ENCODE peak calls at places on chromosomes 3 and 15, in seven cellular contexts. One of them, this sample, is unnamed.

GRCh38 chr3:164641071-164641470 is 437.2 kb downstream of the SI start:
- DNase-seq in NCI-H1105 treated with DMSO at 0.1 percent for 48 hours: no peak
- DNase-seq in H9: no peak
- DNase-seq in HuH-7.5: no peak
- DNase-seq in left ventricle myocardium superior: no peak
- DNase-seq in T-helper 1 cell: no peak
- DNase-seq in mucosa of descending colon: peak; percentile 3
- DNase-seq in this sample: no peak

GRCh38 chr3:44954962-44955361 is 21.0 kb downstream of the ZDHHC3 start:
- DNase-seq in HuH-7.5: no peak
- DNase-seq in H9: no peak
- DNase-seq in T-helper 1 cell: no peak
- DNase-seq in left ventricle myocardium superior: no peak
- DNase-seq in NCI-H1105 treated with DMSO at 0.1 percent for 48 hours: no peak
- DNase-seq in mucosa of descending colon: no peak
- DNase-seq in this sample: no peak

GRCh38 chr3:182212479-182213076 is 500.9 kb downstream of the SOX2 start:
- DNase-seq in T-helper 1 cell: no peak
- DNase-seq in left ventricle myocardium superior: no peak
- DNase-seq in HuH-7.5: no peak
- DNase-seq in H9: peak; percentile 78
- DNase-seq in mucosa of descending colon: no peak
- DNase-seq in NCI-H1105 treated with DMSO at 0.1 percent for 48 hours: peak; percentile 100
- DNase-seq in this sample: peak; percentile 98

GRCh38 chr3:10184250-10184649 is 19.5 kb downstream of the IRAK2 start:
- DNase-seq in left ventricle myocardium superior: no peak
- DNase-seq in NCI-H1105 treated with DMSO at 0.1 percent for 48 hours: no peak
- DNase-seq in H9: no peak
- DNase-seq in mucosa of descending colon: no peak
- DNase-seq in HuH-7.5: no peak
- DNase-seq in T-helper 1 cell: no peak
- DNase-seq in this sample: no peak

GRCh38 chr3:57951106-57951882 is 56.9 kb upstream of the FLNB start:
- DNase-seq in HuH-7.5: no peak
- DNase-seq in T-helper 1 cell: no peak
- DNase-seq in NCI-H1105 treated with DMSO at 0.1 percent for 48 hours: no peak
- DNase-seq in H9: no peak
- DNase-seq in left ventricle myocardium superior: peak; percentile 80
- DNase-seq in mucosa of descending colon: no peak
- DNase-seq in this sample: no peak

GRCh38 chr3:174346571-174346970 is 512.6 kb upstream of the NAALADL2 start:
- DNase-seq in left ventricle myocardium superior: no peak
- DNase-seq in T-helper 1 cell: no peak
- DNase-seq in NCI-H1105 treated with DMSO at 0.1 percent for 48 hours: no peak
- DNase-seq in HuH-7.5: no peak
- DNase-seq in mucosa of descending colon: no peak
- DNase-seq in H9: no peak
- DNase-seq in this sample: no peak

GRCh38 chr3:126313580-126314304 is 43.5 kb downstream of the KLF15 start:
- DNase-seq in left ventricle myocardium superior: no peak
- DNase-seq in HuH-7.5: no peak
- DNase-seq in mucosa of descending colon: peak; percentile 4
- DNase-seq in T-helper 1 cell: no peak
- DNase-seq in H9: peak; percentile 12
- DNase-seq in NCI-H1105 treated with DMSO at 0.1 percent for 48 hours: no peak
- DNase-seq in this sample: no peak

GRCh38 chr15:48800811-48801460 is 9.9 kb downstream of the CEP152 start:
- DNase-seq in NCI-H1105 treated with DMSO at 0.1 percent for 48 hours: peak; percentile 68
- DNase-seq in HuH-7.5: no peak
- DNase-seq in left ventricle myocardium superior: no peak
- DNase-seq in mucosa of descending colon: no peak
- DNase-seq in T-helper 1 cell: no peak
- DNase-seq in H9: no peak
- DNase-seq in this sample: no peak

GRCh38 chr3:79056498-79056897 is 711.3 kb downstream of the ROBO1 start:
- DNase-seq in HuH-7.5: no peak
- DNase-seq in mucosa of descending colon: no peak
- DNase-seq in H9: no peak
- DNase-seq in left ventricle myocardium superior: no peak
- DNase-seq in NCI-H1105 treated with DMSO at 0.1 percent for 48 hours: no peak
- DNase-seq in T-helper 1 cell: no peak
- DNase-seq in this sample: peak; percentile 30

This sample was measured in NCI-H146.